ENCODE peak calls at places on chromosomes 7 and 10, in five cellular contexts. N, J, P, I and M are unnamed samples.
A peak's percentile ranks its signal among the peaks of the same experiment; 100 is the strongest.

GRCh38 chr10:21217748-21218367 is 307.6 kb downstream of the SKIDA1 start:
- DNase-seq in I (no peak), J (no peak), P (no peak), N (no peak), M (no peak)

GRCh38 chr7:150988230-150989226 is 2.3 kb upstream of the NOS3 start:
- DNase-seq in N (no peak), J (no peak), I (peak; percentile 79), P (peak; percentile 72), M (peak; percentile 37)

GRCh38 chr7:23863209-23863798 is 153.3 kb downstream of the STK31 start:
- DNase-seq in P (no peak), N (no peak), I (peak; percentile 12), J (peak; percentile 57), M (peak; percentile 47)

GRCh38 chr7:156604836-156605695 is 35.5 kb upstream of the RNF32 start:
- DNase-seq in I (no peak), N (no peak), P (no peak), J (peak; percentile 8), M (no peak)

GRCh38 chr10:695396-695795 is 5.9 kb upstream of the DIP2C start:
- DNase-seq in I (no peak), N (no peak), J (no peak), P (no peak), M (no peak)

GRCh38 chr10:22619111-22619510 is 95.3 kb downstream of the PIP4K2A start:
- DNase-seq in I (no peak), J (no peak), N (no peak), P (no peak), M (no peak)

GRCh38 chr10:83037653-83038052 is 1101.7 kb upstream of the GHITM start:
- DNase-seq in P (no peak), I (no peak), J (no peak), N (no peak), M (no peak)

GRCh38 chr10:101777085-101777856 is 1.4 kb upstream of the FGF8 start:
- DNase-seq in J (no peak), P (peak; percentile 8), I (no peak), N (no peak), M (no peak)

GRCh38 chr10:48940372-48940771 is 732 bp upstream of the LRRC18 start:
- DNase-seq in J (no peak), I (no peak), P (no peak), N (no peak), M (no peak)

GRCh38 chr10:77716943-77717735 is 79.5 kb upstream of the KCNMA1 start:
- DNase-seq in N (no peak), J (no peak), P (peak; percentile 20), I (no peak), M (no peak)

GRCh38 chr7:22576941-22577927 is 77.2 kb upstream of the STEAP1B start:
- DNase-seq in P (peak; percentile 76), I (no peak), N (no peak), J (peak; percentile 94), M (peak; percentile 68)

GRCh38 chr7:95404316-95404715 is 8.1 kb upstream of the PON3 start:
- DNase-seq in I (no peak), P (peak; percentile 24), J (no peak), N (no peak), M (no peak)

GRCh38 chr7:19623676-19624075 is 85.2 kb downstream of the POLR1F start:
- DNase-seq in N (no peak), I (no peak), J (no peak), P (no peak), M (no peak)

GRCh38 chr10:17737021-17737965 is 14.7 kb upstream of the TMEM236 start:
- DNase-seq in N (no peak), P (peak; percentile 47), I (no peak), J (peak; percentile 31), M (peak; percentile 26)

GRCh38 chr10:104254493-104255243 is at the start of gene GSTO1:
- DNase-seq in N (no peak), P (peak; percentile 87), I (peak; percentile 70), J (peak; percentile 59), M (peak; percentile 82)

GRCh38 chr7:25454562-25455031 is 226.3 kb upstream of the NPVF start:
- DNase-seq in P (no peak), J (no peak), N (no peak), I (no peak), M (no peak)

GRCh38 chr7:10940748-10941358 is 32.8 kb upstream of the PHF14 start:
- DNase-seq in I (peak; percentile 11), J (peak; percentile 15), N (no peak), P (peak; percentile 11), M (peak; percentile 9)

GRCh38 chr7:150432915-150433892 is 17.2 kb upstream of the GIMAP8 start:
- DNase-seq in N (no peak), P (no peak), J (no peak), I (no peak), M (no peak)

GRCh38 chr7:131284702-131285419 is 42.8 kb upstream of the MKLN1 start:
- DNase-seq in P (peak; percentile 66), J (peak; percentile 36), N (no peak), I (no peak), M (no peak)